ENCODE peak calls at places on chromosomes 11 and 22, in nine cellular contexts. U is iPS-NIHi11; D is stimulated activated effector memory CD8-positive, alpha-beta T cell treated with anti-CD3 and anti-CD28 coated beads, Interleukin-12 subunit alpha, Interleukin-12 subunit beta, amount 100 ng/mL, for 72 hours; L is activated naive CD8-positive, alpha-beta T cell treated with anti-CD3 and anti-CD28 coated beads for 36 hours; Q is stimulated activated CD8-positive, alpha-beta memory T cell treated with anti-CD3 and anti-CD28 coated beads, Interleukin-15, amount 100 ng/mL, for 4 hours; X is left cardiac atrium; J is right lobe of liver; Z is spleen; F is activated CD8-positive, alpha-beta memory T cell treated with anti-CD3 and anti-CD28 coated beads for 24 hours. W is an unnamed sample.

GRCh38 chr11:7436657-7437056 is 48.6 kb upstream of the OLFML1 start:
- DNase-seq in U (no peak), Q (no peak), D (no peak), L (no peak), Z (no peak), X (no peak), J (no peak), F (no peak), W (no peak)

GRCh38 chr22:19292262-19293230 is 1.0 kb upstream of the CLTCL1 start:
- DNase-seq in Z (peak), Q (no peak), D (no peak), L (no peak), X (no peak), J (peak), U (peak), F (no peak), W (no peak)

GRCh38 chr11:132311703-132312102 is 941.3 kb downstream of the NTM start:
- DNase-seq in Q (no peak), J (no peak), D (no peak), U (no peak), F (no peak), X (no peak), Z (no peak), L (no peak), W (no peak)

GRCh38 chr11:3836903-3837302 is 3.9 kb downstream of the RHOG start:
- DNase-seq in X (peak), J (peak), L (peak), D (no peak), U (no peak), Z (peak), F (peak), Q (no peak), W (no peak)

GRCh38 chr22:26667140-26667539 is 9.8 kb downstream of the MIAT start:
- DNase-seq in X (no peak), Z (no peak), F (no peak), U (no peak), Q (no peak), J (no peak), D (no peak), L (no peak), W (no peak)

GRCh38 chr11:72741849-72742521 is 10.2 kb downstream of the ARAP1 start:
- DNase-seq in Q (no peak), D (no peak), U (no peak), F (no peak), Z (peak), X (peak), L (no peak), J (no peak), W (no peak)

GRCh38 chr11:95111923-95112540 is 22.4 kb downstream of the ENDOD1 start:
- DNase-seq in Q (no peak), L (no peak), Z (no peak), X (no peak), D (no peak), F (no peak), J (no peak), U (no peak), W (no peak)

GRCh38 chr11:39570526-39570925 is 1888.9 kb downstream of the LRRC4C start:
- DNase-seq in Q (no peak), L (no peak), D (no peak), Z (no peak), J (no peak), U (no peak), F (no peak), X (no peak), W (no peak)

GRCh38 chr22:19904881-19905618 is 36.5 kb upstream of the COMT start:
- DNase-seq in D (no peak), F (no peak), X (no peak), U (no peak), J (no peak), Z (no peak), Q (no peak), L (no peak), W (no peak)

GRCh38 chr11:116207349-116207748 is 565.4 kb downstream of the BUD13 start:
- DNase-seq in X (no peak), U (no peak), L (no peak), F (no peak), Z (no peak), Q (no peak), D (no peak), J (peak), W (no peak)

GRCh38 chr11:45895553-45896259 is 10.3 kb downstream of the MAPK8IP1 start:
- DNase-seq in F (no peak), L (no peak), U (no peak), Z (no peak), D (no peak), X (no peak), J (no peak), Q (no peak), W (no peak)

GRCh38 chr22:34669001-34669400 is 397.0 kb upstream of the ISX start:
- DNase-seq in Q (no peak), X (no peak), L (no peak), J (no peak), Z (no peak), U (no peak), D (no peak), F (no peak), W (no peak)

GRCh38 chr11:1876361-1877063 is 15.2 kb downstream of the PRR33 start:
- DNase-seq in L (peak), J (peak), D (no peak), X (peak), F (no peak), U (peak), Q (no peak), Z (peak), W (peak)

GRCh38 chr11:33980896-33981295 is 70.6 kb upstream of the CAPRIN1 start:
- DNase-seq in Q (no peak), X (no peak), F (no peak), D (no peak), Z (no peak), L (no peak), J (no peak), U (no peak), W (no peak)

GRCh38 chr11:10605941-10606381 is 37.5 kb upstream of the LYVE1 start:
- DNase-seq in U (peak), D (no peak), F (no peak), Z (peak), X (peak), L (no peak), J (no peak), Q (no peak), W (peak)

GRCh38 chr11:78290293-78291176 is 101.8 kb downstream of the USP35 start:
- DNase-seq in Z (no peak), L (peak), Q (no peak), J (peak), U (no peak), D (no peak), X (no peak), F (no peak), W (no peak)

GRCh38 chr22:38841211-38841610 is 2.6 kb downstream of the NPTXR start:
- DNase-seq in J (no peak), Q (no peak), X (no peak), U (no peak), Z (peak), F (no peak), L (no peak), D (no peak), W (no peak)

GRCh38 chr11:35355102-35355749 is 64.1 kb downstream of the SLC1A2 start:
- DNase-seq in L (no peak), J (no peak), X (no peak), Z (no peak), F (no peak), Q (no peak), U (no peak), D (no peak), W (no peak)

GRCh38 chr11:60869451-60869825 is 2.1 kb downstream of the ZP1 start:
- DNase-seq in F (peak), U (no peak), X (no peak), D (no peak), Z (peak), J (no peak), L (no peak), Q (no peak), W (peak)

GRCh38 chr11:74532496-74533246 is 39.1 kb upstream of the LIPT2 start:
- DNase-seq in J (no peak), Q (no peak), F (no peak), D (no peak), Z (no peak), U (no peak), L (no peak), X (no peak), W (no peak)

GRCh38 chr11:15747671-15748070 is 608.7 kb downstream of the SOX6 start:
- DNase-seq in D (no peak), U (no peak), F (no peak), Q (no peak), Z (no peak), J (no peak), L (no peak), X (no peak), W (no peak)

GRCh38 chr11:132632641-132633124 is 899.6 kb downstream of the OPCML start:
- DNase-seq in D (no peak), U (no peak), F (no peak), J (no peak), L (no peak), Q (no peak), Z (no peak), X (no peak), W (no peak)

GRCh38 chr11:44950036-44950624 is 553 bp downstream of the TP53I11 start:
- DNase-seq in Q (no peak), J (peak), D (peak), F (peak), U (no peak), L (peak), Z (peak), X (peak), W (no peak)

GRCh38 chr11:76030286-76030685 is 176.0 kb downstream of the WNT11 start:
- DNase-seq in F (no peak), Q (no peak), Z (no peak), U (no peak), D (no peak), J (no peak), L (no peak), X (no peak), W (no peak)

GRCh38 chr22:49686495-49687219 is 141.0 kb downstream of the BRD1 start:
- DNase-seq in Z (peak), U (no peak), F (peak), X (no peak), J (no peak), L (no peak), Q (no peak), D (no peak), W (peak)

GRCh38 chr11:132992838-132993680 is 539.2 kb downstream of the OPCML start:
- DNase-seq in U (no peak), Q (no peak), J (no peak), L (no peak), D (no peak), Z (no peak), F (no peak), X (no peak), W (no peak)

GRCh38 chr11:76577199-76577920 is 93.2 kb downstream of the LRRC32 start:
- DNase-seq in U (peak), F (no peak), J (peak), D (no peak), Q (no peak), Z (no peak), L (no peak), X (peak), W (peak)

GRCh38 chr11:22922672-22923071 is 62.4 kb upstream of the CCDC179 start:
- DNase-seq in L (no peak), Q (no peak), D (no peak), J (no peak), U (no peak), F (no peak), Z (no peak), X (no peak), W (no peak)

GRCh38 chr22:47062126-47062525 is 299.7 kb downstream of the TBC1D22A start:
- DNase-seq in X (no peak), F (no peak), U (no peak), Q (no peak), J (peak), L (no peak), Z (peak), D (no peak), W (no peak)

GRCh38 chr22:26174280-26174679 is 5.0 kb downstream of the SEZ6L start:
- DNase-seq in J (no peak), X (no peak), F (no peak), Q (no peak), L (no peak), Z (no peak), U (peak), D (no peak), W (no peak)

GRCh38 chr11:47980907-47981621 is 705 bp downstream of the PTPRJ start:
- DNase-seq in U (peak), D (peak), Z (peak), X (peak), F (peak), J (peak), Q (no peak), L (peak), W (peak)

GRCh38 chr11:129778877-129779276 is 36.8 kb upstream of the TMEM45B start:
- DNase-seq in D (no peak), Z (no peak), L (no peak), Q (no peak), U (no peak), J (no peak), F (no peak), X (no peak), W (no peak)

GRCh38 chr11:110797453-110797852 is 85.2 kb upstream of the ARHGAP20 start:
- DNase-seq in Q (no peak), X (no peak), L (no peak), Z (no peak), J (no peak), D (no peak), U (no peak), F (no peak), W (no peak)

GRCh38 chr22:50581950-50582561 is 593 bp downstream of the CHKB start:
- DNase-seq in F (no peak), U (peak), Z (no peak), L (peak), X (no peak), D (no peak), J (no peak), Q (no peak), W (peak)